ENCODE peak calls at places on chromosome 7, in four cellular contexts. T, V, D and E are unnamed samples.

GRCh38 chr7:157271991-157272324 is 64.8 kb upstream of the DNAJB6 start:
- DNase-seq in T (no peak), V (no peak), D (peak), E (peak)

GRCh38 chr7:98202367-98203195 is 8.7 kb upstream of the BHLHA15 start:
- DNase-seq in T (no peak), V (no peak), D (no peak), E (no peak)

GRCh38 chr7:135333196-135333595 is 99.6 kb downstream of the STRA8 start:
- DNase-seq in T (no peak), V (no peak), D (peak), E (no peak)

GRCh38 chr7:4610768-4611467 is 71.2 kb upstream of the FOXK1 start:
- DNase-seq in T (peak), V (peak), D (peak), E (peak)

GRCh38 chr7:1325646-1326510 is 93.2 kb downstream of the UNCX start:
- DNase-seq in T (no peak), V (no peak), D (no peak), E (no peak)

GRCh38 chr7:99860281-99861127 is 16.3 kb downstream of the OR2AE1 start:
- DNase-seq in T (no peak), V (no peak), D (peak), E (peak)

GRCh38 chr7:144957998-144958397 is 122.1 kb upstream of the TPK1 start:
- DNase-seq in T (peak), V (no peak), D (no peak), E (no peak)

GRCh38 chr7:41942468-41943097 is 239.7 kb upstream of the INHBA start:
- DNase-seq in T (no peak), V (peak), D (peak), E (peak)

GRCh38 chr7:94602181-94602580 is 53.8 kb downstream of the SGCE start:
- DNase-seq in T (no peak), V (no peak), D (no peak), E (no peak)

GRCh38 chr7:140512317-140513000 is 33.2 kb upstream of the MKRN1 start:
- DNase-seq in T (no peak), V (no peak), D (no peak), E (peak)

GRCh38 chr7:111827863-111828504 is 265.7 kb upstream of the IMMP2L start:
- DNase-seq in T (no peak), V (no peak), D (peak), E (no peak)

GRCh38 chr7:155842496-155843265 is 30.4 kb upstream of the SHH start:
- DNase-seq in T (no peak), V (peak), D (no peak), E (no peak)

GRCh38 chr7:34190299-34190698 is 285.0 kb downstream of the BMPER start:
- DNase-seq in T (no peak), V (no peak), D (no peak), E (no peak)

GRCh38 chr7:104862719-104863118 is 151.3 kb upstream of the KMT2E start:
- DNase-seq in T (peak), V (peak), D (no peak), E (no peak)

GRCh38 chr7:98374285-98374680 is 26.6 kb downstream of the BAIAP2L1 start:
- DNase-seq in T (no peak), V (no peak), D (no peak), E (peak)

GRCh38 chr7:130486114-130486962 is 5.5 kb upstream of the MEST start:
- DNase-seq in T (peak), V (peak), D (no peak), E (peak)

GRCh38 chr7:97770845-97771244 is 39.0 kb downstream of the TAC1 start:
- DNase-seq in T (no peak), V (no peak), D (no peak), E (no peak)

GRCh38 chr7:132500727-132501410 is 75.4 kb downstream of the PLXNA4 start:
- DNase-seq in T (peak), V (peak), D (no peak), E (no peak)

GRCh38 chr7:117132385-117133120 is 179.3 kb downstream of the ST7 start:
- DNase-seq in T (no peak), V (no peak), D (peak), E (peak)

GRCh38 chr7:96136600-96137239 is 185.2 kb downstream of the SLC25A13 start:
- DNase-seq in T (no peak), V (no peak), D (no peak), E (no peak)

GRCh38 chr7:110051386-110051785 is 1039.5 kb upstream of the LRRN3 start:
- DNase-seq in T (no peak), V (no peak), D (no peak), E (no peak)

GRCh38 chr7:66283003-66283920 is 78.1 kb downstream of the TPST1 start:
- DNase-seq in T (no peak), V (no peak), D (peak), E (peak)

GRCh38 chr7:132158166-132158565 is 418.1 kb downstream of the PLXNA4 start:
- DNase-seq in T (no peak), V (no peak), D (no peak), E (no peak)

GRCh38 chr7:7639421-7639820 is 1.1 kb upstream of the UMAD1 start:
- DNase-seq in T (no peak), V (no peak), D (no peak), E (no peak)

GRCh38 chr7:71491331-71491730 is 359.4 kb downstream of the GALNT17 start:
- DNase-seq in T (no peak), V (no peak), D (no peak), E (no peak)

GRCh38 chr7:135274495-135275268 is 41.0 kb downstream of the STRA8 start:
- DNase-seq in T (peak), V (peak), D (peak), E (peak)

GRCh38 chr7:3109516-3109915 is 65.8 kb upstream of the CARD11 start:
- DNase-seq in T (no peak), V (no peak), D (no peak), E (peak)

GRCh38 chr7:103805376-103805775 is 184.1 kb downstream of the RELN start:
- DNase-seq in T (no peak), V (no peak), D (peak), E (no peak)

GRCh38 chr7:84637568-84638338 is 443.2 kb upstream of the SEMA3A start:
- DNase-seq in T (peak), V (no peak), D (peak), E (peak)

GRCh38 chr7:32506266-32507054 is 11.2 kb downstream of the AVL9 start:
- DNase-seq in T (no peak), V (no peak), D (peak), E (peak)

GRCh38 chr7:80463272-80463920 is 48.5 kb downstream of the GNAT3 start:
- DNase-seq in T (no peak), V (no peak), D (peak), E (no peak)

GRCh38 chr7:26284995-26285632 is 6.5 kb upstream of the SNX10 start:
- DNase-seq in T (peak), V (no peak), D (no peak), E (peak)

GRCh38 chr7:3722396-3722846 is 421.4 kb downstream of the SDK1 start:
- DNase-seq in T (peak), V (peak), D (peak), E (peak)

GRCh38 chr7:103915958-103916357 is 73.5 kb downstream of the RELN start:
- DNase-seq in T (peak), V (no peak), D (peak), E (no peak)

GRCh38 chr7:27677912-27678612 is 15.4 kb upstream of the HIBADH start:
- DNase-seq in T (peak), V (no peak), D (peak), E (peak)
- H3K18ac ChIP-seq in T (no peak), V (no peak), D (peak), E (no peak)

DNA sequence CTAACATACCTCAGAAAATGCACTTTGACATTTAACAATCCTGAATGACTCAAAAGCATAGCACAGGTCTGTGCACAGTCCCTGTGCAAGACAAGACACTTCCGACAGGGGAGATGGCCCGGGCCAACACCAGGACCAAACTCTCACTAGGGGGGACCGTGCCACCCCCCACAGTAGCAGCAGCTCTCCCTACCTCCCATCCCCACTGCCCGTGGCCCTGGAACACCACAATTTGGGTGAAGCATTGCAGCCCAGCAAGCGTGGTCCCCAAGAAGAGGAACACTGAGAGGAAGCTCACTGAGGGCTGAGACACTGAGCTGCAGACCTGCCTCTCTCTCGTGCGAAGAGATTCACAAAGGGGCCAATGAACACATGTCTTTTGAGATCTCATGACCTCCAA is 26.0 kb downstream of the PTPRN2 start:
- DNase-seq in T (no peak), V (no peak), D (no peak), E (no peak)
- H3K18ac ChIP-seq in T (no peak), V (no peak), D (no peak), E (no peak)

DNA sequence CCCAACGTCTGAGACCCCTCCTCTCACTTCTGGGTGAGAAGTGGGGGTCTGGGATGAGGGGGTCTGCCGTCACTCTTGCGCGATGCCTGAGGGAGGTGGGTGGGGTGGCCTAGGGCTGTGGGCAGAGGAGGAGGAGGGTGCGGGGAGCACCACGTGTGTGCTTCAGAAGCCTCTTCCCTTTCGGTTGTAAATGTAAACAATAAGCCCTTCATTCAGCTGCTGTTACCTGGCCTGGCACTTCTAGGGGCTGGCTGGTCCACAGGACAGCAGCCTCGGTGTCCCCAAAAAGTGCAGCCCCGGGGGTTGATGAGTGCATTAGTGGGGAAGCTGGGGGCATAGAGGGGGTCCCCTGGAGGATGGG is 1.4 kb downstream of the CLIP2 start:
- DNase-seq in T (no peak), V (no peak), D (no peak), E (no peak)
- H3K18ac ChIP-seq in T (no peak), V (no peak), D (peak), E (no peak)

DNA sequence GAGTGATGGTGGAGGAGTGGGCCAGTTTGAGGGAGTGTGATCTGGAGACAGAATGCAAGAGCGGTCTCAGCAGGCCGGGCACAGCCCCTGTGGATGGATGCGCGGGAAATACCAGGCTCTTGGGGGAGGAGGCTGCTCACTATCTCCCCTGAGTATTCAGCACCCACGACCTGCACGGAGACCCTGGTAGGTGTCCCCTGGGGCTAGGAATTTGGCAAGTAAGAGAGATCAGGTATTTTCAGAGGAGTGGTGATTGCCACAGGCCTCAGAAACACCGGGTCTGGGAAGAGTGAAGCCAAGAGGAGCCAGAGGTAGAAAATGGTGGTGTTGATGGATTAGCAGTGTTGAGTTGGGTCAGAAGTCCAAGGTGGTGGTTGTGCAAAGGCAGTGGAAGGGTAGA is 426.3 kb downstream of the PAXIP1 start:
- DNase-seq in T (no peak), V (no peak), D (no peak), E (no peak)
- H3K18ac ChIP-seq in T (no peak), V (no peak), D (no peak), E (no peak)

GRCh38 chr7:48173313-48173712 is 2.1 kb downstream of the ABCA13 start:
- DNase-seq in T (no peak), V (no peak), D (no peak), E (no peak)

GRCh38 chr7:48173983-48174382 is 2.7 kb downstream of the ABCA13 start:
- DNase-seq in T (no peak), V (no peak), D (peak), E (no peak)

GRCh38 chr7:48168159-48168558 is 3.1 kb upstream of the ABCA13 start:
- DNase-seq in T (peak), V (no peak), D (peak), E (no peak)

GRCh38 chr7:48171190-48171589 is at the start of gene ABCA13:
- DNase-seq in T (no peak), V (no peak), D (peak), E (no peak)

DNA sequence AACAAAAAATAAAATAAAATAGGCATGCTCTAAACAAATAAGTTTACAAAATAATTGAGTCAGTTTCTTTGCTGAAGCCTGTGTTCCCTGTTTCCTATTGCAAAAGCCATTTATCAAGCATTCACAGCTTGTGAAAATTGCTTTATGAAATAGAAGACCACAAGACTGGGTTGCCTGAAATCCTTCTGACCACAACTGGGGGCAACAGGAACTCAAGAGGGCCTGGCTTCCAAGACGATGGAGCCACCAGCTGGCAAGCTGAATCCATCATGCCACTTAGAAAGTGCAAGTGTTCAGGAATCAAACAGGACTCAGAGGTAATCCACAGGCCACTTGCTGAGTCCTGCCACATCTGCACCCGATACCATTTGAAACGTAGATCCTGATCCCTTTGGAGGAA is 752 bp upstream of the ABCA13 start:
- DNase-seq in T (no peak), V (no peak), D (no peak), E (no peak)
- H3K18ac ChIP-seq in T (no peak), V (no peak), D (no peak), E (no peak)

GRCh38 chr7:142391191-142391992 is 133.5 kb upstream of the PRSS58 start:
- DNase-seq in T (peak), V (peak), D (peak), E (peak)
- H3K18ac ChIP-seq in T (no peak), V (no peak), D (no peak), E (no peak)

GRCh38 chr7:24283900-24284698 is at the start of gene NPY:
- DNase-seq in T (peak), V (peak), D (no peak), E (no peak)
- H3K18ac ChIP-seq in T (no peak), V (no peak), D (no peak), E (no peak)

DNA sequence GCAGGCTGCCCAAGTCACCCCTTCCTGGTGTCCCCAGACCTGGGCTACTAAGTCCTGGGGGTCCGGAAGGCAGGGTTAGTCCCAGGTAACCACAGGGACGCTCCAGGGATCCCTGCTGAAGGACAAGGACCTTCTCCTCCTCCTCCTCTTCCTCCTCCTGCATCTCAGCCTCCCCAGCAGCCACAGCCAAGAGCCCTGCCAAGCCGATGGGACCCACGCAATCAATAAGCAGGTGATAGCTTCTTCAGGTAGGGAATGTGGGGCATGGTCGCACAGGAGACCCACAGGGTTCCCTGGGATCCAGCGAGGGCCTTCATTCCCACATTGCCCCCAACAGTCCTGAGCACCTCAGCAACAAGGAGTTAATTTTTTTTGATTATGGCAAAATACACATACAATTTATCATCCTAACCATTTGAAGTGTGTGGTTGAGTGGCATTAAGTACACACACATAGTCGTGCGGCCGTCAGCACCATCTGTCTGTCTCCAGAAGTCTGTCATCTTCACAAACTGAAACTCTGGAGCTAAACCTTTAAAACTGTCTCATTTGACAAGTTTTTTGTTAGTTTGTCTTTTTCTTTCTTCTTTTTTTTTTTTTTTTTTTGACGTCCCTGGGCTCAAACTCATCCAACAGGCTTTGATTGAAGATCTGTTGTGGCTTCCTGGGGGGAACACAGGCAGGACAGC is 12.1 kb downstream of the CRYGN start:
- DNase-seq in T (no peak), V (no peak), D (no peak), E (no peak)
- H3K18ac ChIP-seq in T (no peak), V (no peak), D (peak), E (peak)

GRCh38 chr7:30974605-30975256 is 11.0 kb downstream of the GHRHR start:
- DNase-seq in T (peak), V (peak), D (peak), E (peak)

GRCh38 chr7:30971840-30972563 is 8.2 kb downstream of the GHRHR start:
- DNase-seq in T (no peak), V (peak), D (no peak), E (no peak)

GRCh38 chr7:30975257-30975899 is 11.6 kb downstream of the GHRHR start:
- DNase-seq in T (no peak), V (no peak), D (no peak), E (no peak)

GRCh38 chr7:30973292-30973691 is 9.5 kb downstream of the GHRHR start:
- DNase-seq in T (no peak), V (no peak), D (no peak), E (no peak)

GRCh38 chr7:30973791-30974604 is 10.2 kb downstream of the GHRHR start:
- DNase-seq in T (no peak), V (no peak), D (no peak), E (no peak)
- H3K18ac ChIP-seq in T (no peak), V (peak), D (no peak), E (no peak)

DNA sequence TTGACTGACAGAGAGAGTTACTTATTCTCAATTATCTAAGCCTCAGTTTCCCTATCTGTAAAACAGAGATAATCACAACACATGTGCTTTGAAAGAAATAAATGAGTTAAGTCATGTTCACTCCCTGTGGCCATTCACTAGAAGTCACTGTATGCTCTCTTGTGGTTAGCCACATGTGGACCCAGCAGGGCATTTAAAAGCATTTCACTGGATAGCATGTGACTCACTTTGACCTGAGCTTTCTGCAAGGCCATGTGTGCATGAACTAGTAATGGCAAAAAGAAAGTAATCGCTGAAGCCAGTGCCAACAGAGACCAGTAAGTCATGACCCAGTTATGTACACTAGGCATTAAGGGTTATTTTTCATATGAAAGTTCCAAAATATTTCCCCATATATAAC is 557.0 kb upstream of the IGFBP3 start:
- DNase-seq in T (no peak), V (no peak), D (peak), E (no peak)
- H3K18ac ChIP-seq in T (no peak), V (no peak), D (no peak), E (no peak)